ENCODE peak calls at places on chromosome 18, in four cellular contexts. T is AML-193, J is T-helper 1 cell, G is kidney tubule cell. L is an unnamed sample.

GRCh38 chr18:555705-556402 is 24.3 kb upstream of the CETN1 start:
- DNase-seq in G (no peak), J (no peak), T (no peak), L (no peak)

GRCh38 chr18:45733535-45733934 is 9.6 kb downstream of the SLC14A1 start:
- DNase-seq in J (no peak), G (no peak), T (no peak), L (no peak)

GRCh38 chr18:45324489-45325111 is 290.7 kb upstream of the SLC14A2 start:
- DNase-seq in J (no peak), T (no peak), G (peak; percentile 71), L (no peak)

GRCh38 chr18:72542993-72543361 is 1.2 kb downstream of the CBLN2 start:
- DNase-seq in J (no peak), T (no peak), G (peak; percentile 1), L (peak; percentile 36)

GRCh38 chr18:9914334-9914583 is 443 bp downstream of the VAPA start:
- DNase-seq in G (no peak), J (no peak), T (no peak), L (no peak)

GRCh38 chr18:8685141-8685913 is 20.0 kb upstream of the MTCL1 start:
- DNase-seq in T (no peak), J (no peak), G (peak; percentile 27), L (peak; percentile 100)

GRCh38 chr18:71028285-71028762 is 739.5 kb downstream of the SOCS6 start:
- DNase-seq in G (no peak), T (no peak), J (no peak), L (no peak)

GRCh38 chr18:49569701-49570100 is 7.8 kb downstream of the LIPG start:
- DNase-seq in T (no peak), G (no peak), J (no peak), L (no peak)

GRCh38 chr18:8948471-8949149 is 153.9 kb upstream of the NDUFV2 start:
- DNase-seq in T (no peak), J (no peak), G (peak; percentile 94), L (peak; percentile 44)

GRCh38 chr18:75248426-75249191 is 38.0 kb downstream of the TSHZ1 start:
- DNase-seq in T (no peak), J (no peak), G (peak; percentile 5), L (peak; percentile 68)

GRCh38 chr18:74994502-74995403 is 214.2 kb downstream of the PTGR3 start:
- DNase-seq in G (peak; percentile 21), T (peak; percentile 52), J (no peak), L (no peak)

GRCh38 chr18:37611623-37612279 is 46.2 kb upstream of the CELF4 start:
- DNase-seq in T (no peak), J (no peak), G (no peak), L (no peak)

GRCh38 chr18:13291745-13292447 is 73.3 kb downstream of the LDLRAD4 start:
- DNase-seq in G (no peak), T (no peak), J (no peak), L (no peak)

GRCh38 chr18:55381277-55381676 is 206.7 kb downstream of the TCF4 start:
- DNase-seq in J (no peak), T (no peak), G (no peak), L (no peak)

GRCh38 chr18:44736664-44737063 is 56.0 kb downstream of the SETBP1 start:
- DNase-seq in J (no peak), T (no peak), G (no peak), L (no peak)

GRCh38 chr18:34978953-34979608 is 62.1 kb upstream of the MAPRE2 start:
- DNase-seq in T (peak; percentile 87), G (peak; percentile 99), J (peak; percentile 16), L (peak; percentile 77)

GRCh38 chr18:77063256-77063655 is 69.3 kb downstream of the MBP start:
- DNase-seq in J (peak; percentile 60), G (peak; percentile 92), T (peak; percentile 72), L (no peak)

GRCh38 chr18:8831531-8831930 is 126.2 kb downstream of the MTCL1 start:
- DNase-seq in T (no peak), J (no peak), G (no peak), L (no peak)

GRCh38 chr18:79294235-79294634 is 101.5 kb upstream of the NFATC1 start:
- DNase-seq in J (no peak), T (no peak), G (no peak), L (no peak)

GRCh38 chr18:36066001-36066400 is 1.4 kb downstream of the RPRD1A start:
- DNase-seq in G (no peak), J (no peak), T (no peak), L (no peak)

GRCh38 chr18:813405-814071 is 1.5 kb upstream of the YES1 start:
- DNase-seq in G (no peak), J (no peak), T (peak; percentile 98), L (no peak)

GRCh38 chr18:49400398-49401072 is 59.9 kb downstream of the DYM start:
- DNase-seq in J (no peak), G (peak; percentile 86), T (no peak), L (no peak)

GRCh38 chr18:26894006-26894405 is 28.5 kb upstream of the AQP4 start:
- DNase-seq in T (no peak), G (no peak), J (no peak), L (no peak)

GRCh38 chr18:56388571-56388970 is 249.8 kb downstream of the TXNL1 start:
- DNase-seq in J (no peak), G (no peak), T (no peak), L (peak; percentile 30)

GRCh38 chr18:13548944-13549878 is 177.1 kb downstream of the FAM210A start:
- DNase-seq in T (no peak), J (no peak), G (no peak), L (peak; percentile 57)